ENCODE peak calls at places on chromosomes 2 and 18, in four cellular contexts. One of them, this sample, is unnamed.

GRCh38 chr2:225009768-225010167 is 32.5 kb downstream of the DOCK10 start:
- DNase-seq in activated CD4-positive, alpha-beta T cell treated with anti-CD3 and anti-CD28 coated beads, Interleukin-2, amount 10 ng/mL, durations not matched to agents 24 days and 14 days: no peak
- DNase-seq in astrocyte of the spinal cord: no peak
- DNase-seq in mesothelial cell of epicardium: no peak
- DNase-seq in this sample: no peak

GRCh38 chr2:111209045-111209514 is 88.4 kb downstream of the BCL2L11 start:
- DNase-seq in activated CD4-positive, alpha-beta T cell treated with anti-CD3 and anti-CD28 coated beads, Interleukin-2, amount 10 ng/mL, durations not matched to agents 24 days and 14 days: peak
- DNase-seq in astrocyte of the spinal cord: peak
- DNase-seq in mesothelial cell of epicardium: no peak
- DNase-seq in this sample: no peak

GRCh38 chr2:120503793-120504571 is 158.0 kb downstream of the INHBB start:
- DNase-seq in activated CD4-positive, alpha-beta T cell treated with anti-CD3 and anti-CD28 coated beads, Interleukin-2, amount 10 ng/mL, durations not matched to agents 24 days and 14 days: no peak
- DNase-seq in astrocyte of the spinal cord: no peak
- DNase-seq in mesothelial cell of epicardium: no peak
- DNase-seq in this sample: no peak

GRCh38 chr2:71784734-71785549 is 331.6 kb downstream of the DYSF start:
- DNase-seq in activated CD4-positive, alpha-beta T cell treated with anti-CD3 and anti-CD28 coated beads, Interleukin-2, amount 10 ng/mL, durations not matched to agents 24 days and 14 days: no peak
- DNase-seq in astrocyte of the spinal cord: no peak
- DNase-seq in mesothelial cell of epicardium: no peak
- DNase-seq in this sample: no peak

GRCh38 chr2:241617431-241618154 is 19.4 kb downstream of the THAP4 start:
- DNase-seq in activated CD4-positive, alpha-beta T cell treated with anti-CD3 and anti-CD28 coated beads, Interleukin-2, amount 10 ng/mL, durations not matched to agents 24 days and 14 days: peak
- DNase-seq in astrocyte of the spinal cord: peak
- DNase-seq in mesothelial cell of epicardium: no peak
- DNase-seq in this sample: peak

GRCh38 chr2:71333619-71334018 is 2.0 kb downstream of the ZNF638 start:
- DNase-seq in activated CD4-positive, alpha-beta T cell treated with anti-CD3 and anti-CD28 coated beads, Interleukin-2, amount 10 ng/mL, durations not matched to agents 24 days and 14 days: no peak
- DNase-seq in astrocyte of the spinal cord: peak
- DNase-seq in mesothelial cell of epicardium: no peak
- DNase-seq in this sample: no peak

GRCh38 chr2:231306791-231307440 is 88.6 kb upstream of the B3GNT7 start:
- DNase-seq in activated CD4-positive, alpha-beta T cell treated with anti-CD3 and anti-CD28 coated beads, Interleukin-2, amount 10 ng/mL, durations not matched to agents 24 days and 14 days: no peak
- DNase-seq in astrocyte of the spinal cord: no peak
- DNase-seq in mesothelial cell of epicardium: no peak
- DNase-seq in this sample: no peak

GRCh38 chr2:180847073-180847472 is 133.3 kb upstream of the UBE2E3 start:
- DNase-seq in activated CD4-positive, alpha-beta T cell treated with anti-CD3 and anti-CD28 coated beads, Interleukin-2, amount 10 ng/mL, durations not matched to agents 24 days and 14 days: no peak
- DNase-seq in astrocyte of the spinal cord: no peak
- DNase-seq in mesothelial cell of epicardium: no peak
- DNase-seq in this sample: no peak

GRCh38 chr18:78546281-78546680 is 433.3 kb upstream of the SALL3 start:
- DNase-seq in activated CD4-positive, alpha-beta T cell treated with anti-CD3 and anti-CD28 coated beads, Interleukin-2, amount 10 ng/mL, durations not matched to agents 24 days and 14 days: no peak
- DNase-seq in astrocyte of the spinal cord: no peak
- DNase-seq in mesothelial cell of epicardium: no peak
- DNase-seq in this sample: no peak

GRCh38 chr18:39753178-39753577 is 2187.6 kb upstream of the CELF4 start:
- DNase-seq in activated CD4-positive, alpha-beta T cell treated with anti-CD3 and anti-CD28 coated beads, Interleukin-2, amount 10 ng/mL, durations not matched to agents 24 days and 14 days: no peak
- DNase-seq in astrocyte of the spinal cord: no peak
- DNase-seq in mesothelial cell of epicardium: no peak
- DNase-seq in this sample: no peak

This sample was measured in NCI-H1436 treated with DMSO at 0.1 percent for 48 hours.